ENCODE peak calls at places on chromosome 10, in six cellular contexts. M, H, A, R, L and K are unnamed samples.

GRCh38 chr10:87694011-87694794 is 34.5 kb downstream of the PAPSS2 start:
- DNase-seq in M (no peak), H (no peak), A (no peak), R (no peak), L (no peak), K (no peak)

GRCh38 chr10:51014680-51015425 is 59.4 kb upstream of the PRKG1 start:
- DNase-seq in M (no peak), H (no peak), A (peak; percentile 64), R (no peak), L (no peak), K (no peak)

GRCh38 chr10:30058570-30059132 is 735 bp downstream of the JCAD start:
- DNase-seq in M (no peak), H (no peak), A (peak; percentile 70), R (peak; percentile 77), L (no peak), K (no peak)

GRCh38 chr10:50496228-50496627 is 127.5 kb downstream of the SGMS1 start:
- DNase-seq in M (no peak), H (no peak), A (no peak), R (no peak), L (no peak), K (no peak)

GRCh38 chr10:131703527-131703926 is 197.3 kb upstream of the PPP2R2D start:
- DNase-seq in M (no peak), H (no peak), A (no peak), R (peak; percentile 56), L (no peak), K (no peak)

GRCh38 chr10:47335906-47336305 is 12.3 kb upstream of the RBP3 start:
- DNase-seq in M (no peak), H (no peak), A (no peak), R (no peak), L (no peak), K (no peak)

GRCh38 chr10:93171837-93172236 is 98.1 kb downstream of the CYP26A1 start:
- DNase-seq in M (no peak), H (no peak), A (no peak), R (no peak), L (no peak), K (no peak)

GRCh38 chr10:122082616-122083477 is 93.9 kb downstream of the TACC2 start:
- DNase-seq in M (no peak), H (no peak), A (no peak), R (no peak), L (no peak), K (no peak)

GRCh38 chr10:90652519-90652918 is 205.3 kb downstream of the HTR7 start:
- DNase-seq in M (no peak), H (peak; percentile 24), A (peak; percentile 7), R (no peak), L (peak; percentile 37), K (no peak)

GRCh38 chr10:73890261-73890660 is 15.9 kb upstream of the CAMK2G start:
- DNase-seq in M (no peak), H (no peak), A (no peak), R (no peak), L (no peak), K (no peak)

GRCh38 chr10:24246365-24246764 is 37.4 kb downstream of the KIAA1217 start:
- DNase-seq in M (no peak), H (no peak), A (no peak), R (no peak), L (no peak), K (no peak)

GRCh38 chr10:59585046-59585700 is 124.5 kb downstream of the SLC16A9 start:
- DNase-seq in M (no peak), H (no peak), A (no peak), R (no peak), L (peak; percentile 47), K (no peak)

GRCh38 chr10:17026686-17027485 is 102.7 kb downstream of the CUBN start:
- DNase-seq in M (peak; percentile 49), H (peak; percentile 14), A (peak; percentile 79), R (no peak), L (peak; percentile 52), K (no peak)

GRCh38 chr10:128158024-128158795 is 32.0 kb upstream of the MKI67 start:
- DNase-seq in M (no peak), H (no peak), A (no peak), R (no peak), L (no peak), K (no peak)

GRCh38 chr10:70053896-70054641 is 1.4 kb downstream of the MACROH2A2 start:
- DNase-seq in M (no peak), H (peak; percentile 30), A (no peak), R (no peak), L (peak; percentile 32), K (no peak)

GRCh38 chr10:69955211-69955805 is 97.3 kb upstream of the MACROH2A2 start:
- DNase-seq in M (no peak), H (no peak), A (no peak), R (no peak), L (no peak), K (no peak)

GRCh38 chr10:5659702-5660528 is 6.5 kb downstream of the ASB13 start:
- DNase-seq in M (no peak), H (peak; percentile 75), A (peak; percentile 85), R (no peak), L (peak; percentile 73), K (peak; percentile 55)

GRCh38 chr10:46314046-46314445 is 27.2 kb downstream of the ANTXRL start:
- DNase-seq in M (no peak), H (no peak), A (no peak), R (peak; percentile 49), L (no peak), K (no peak)

GRCh38 chr10:131822013-131822693 is 78.7 kb upstream of the PPP2R2D start:
- DNase-seq in M (no peak), H (no peak), A (no peak), R (peak; percentile 50), L (no peak), K (no peak)

GRCh38 chr10:71525721-71526120 is 129.0 kb downstream of the CDH23 start:
- DNase-seq in M (no peak), H (peak; percentile 34), A (no peak), R (no peak), L (peak; percentile 17), K (peak; percentile 53)

GRCh38 chr10:70498970-70499828 is 20.6 kb downstream of the PALD1 start:
- DNase-seq in M (no peak), H (no peak), A (no peak), R (no peak), L (no peak), K (no peak)

GRCh38 chr10:104329754-104330153 is 8.5 kb downstream of the ITPRIP start:
- DNase-seq in M (no peak), H (no peak), A (peak; percentile 96), R (peak; percentile 19), L (peak; percentile 84), K (no peak)

GRCh38 chr10:92990615-92991014 is 70.0 kb upstream of the CYP26C1 start:
- DNase-seq in M (no peak), H (no peak), A (peak; percentile 35), R (no peak), L (no peak), K (no peak)

GRCh38 chr10:12656518-12657142 is 307.3 kb downstream of the CAMK1D start:
- DNase-seq in M (peak; percentile 61), H (peak; percentile 53), A (peak; percentile 69), R (no peak), L (peak; percentile 39), K (peak; percentile 33)

GRCh38 chr10:3531097-3531645 is 253.8 kb downstream of the KLF6 start:
- DNase-seq in M (no peak), H (no peak), A (no peak), R (no peak), L (peak; percentile 47), K (no peak)

GRCh38 chr10:61195219-61195618 is 251.2 kb upstream of the RHOBTB1 start:
- DNase-seq in M (no peak), H (no peak), A (no peak), R (no peak), L (no peak), K (no peak)

GRCh38 chr10:61192042-61192441 is 248.1 kb upstream of the RHOBTB1 start:
- DNase-seq in M (no peak), H (no peak), A (no peak), R (peak; percentile 51), L (no peak), K (no peak)

GRCh38 chr10:61197022-61197421 is 253.0 kb upstream of the RHOBTB1 start:
- DNase-seq in M (no peak), H (no peak), A (no peak), R (no peak), L (no peak), K (no peak)
- H3K27ac ChIP-seq in M (no peak overlapping the region), H (no peak overlapping the region), A (no peak overlapping the region), R (no peak overlapping the region), L (no peak overlapping the region), K (no peak overlapping the region)

DNA sequence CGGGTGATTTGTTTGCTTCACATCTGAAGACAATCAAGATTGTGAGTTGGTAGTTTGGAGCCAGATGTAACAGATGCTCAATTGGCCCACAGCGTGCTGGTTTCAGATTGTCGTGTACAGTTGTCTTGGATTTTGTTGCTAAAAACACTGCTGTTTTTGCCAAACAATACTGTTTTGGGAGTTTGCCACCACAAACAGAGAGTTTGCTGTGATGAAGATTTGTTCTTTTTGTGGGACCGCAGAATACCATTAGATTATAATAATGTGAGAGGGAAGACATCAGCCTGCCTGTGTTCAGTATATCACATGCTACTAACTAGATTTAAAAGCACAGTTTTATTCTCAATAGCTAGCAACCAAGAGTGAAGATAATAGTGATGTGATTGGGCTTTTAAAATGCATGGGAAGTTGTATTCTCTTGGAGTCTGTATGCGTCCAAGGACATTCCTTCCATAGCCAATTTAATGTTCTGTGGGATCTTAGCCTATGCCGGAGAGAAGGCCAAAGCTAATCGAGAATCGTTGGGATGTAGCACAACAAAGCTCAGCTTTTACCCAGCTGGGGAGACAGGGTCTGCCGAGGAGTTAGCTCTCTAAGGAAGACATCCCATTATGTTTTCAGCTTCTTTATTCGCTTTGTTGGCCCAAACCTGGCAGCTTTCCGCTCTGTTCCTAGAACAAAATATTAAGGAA is 18.7 kb upstream of the ITGA8 start:
- DNase-seq in M (no peak), H (no peak), A (peak; percentile 57), R (no peak), L (no peak), K (no peak)
- H3K27ac ChIP-seq in M (no peak overlapping the region), H (no peak overlapping the region), A (no peak overlapping the region), R (no peak overlapping the region), L (no peak overlapping the region), K (no peak overlapping the region)

GRCh38 chr10:80196270-80196949 is 8.9 kb downstream of the ANXA11 start:
- DNase-seq in M (peak; percentile 18), H (peak; percentile 81), A (peak; percentile 82), R (peak; percentile 84), L (peak; percentile 96), K (peak; percentile 87)
- H3K27ac ChIP-seq in M (peak overlapping the region; percentile 62), H (peak overlapping the region; percentile 56), A (no peak overlapping the region), R (no peak overlapping the region), L (peak overlapping the region; percentile 67), K (peak overlapping the region; percentile 98)

GRCh38 chr10:124045245-124045644 is 48.2 kb downstream of the CHST15 start:
- DNase-seq in M (no peak), H (no peak), A (no peak), R (no peak), L (no peak), K (no peak)
- H3K27ac ChIP-seq in M (no peak overlapping the region), H (no peak overlapping the region), A (no peak overlapping the region), R (no peak overlapping the region), L (no peak overlapping the region), K (no peak overlapping the region)